ENCODE peak calls at places on chromosomes 11 and 22, in seven cellular contexts. O is neural progenitor cell; F is AG04450; M is tibial artery; P is fibroblast of mammary gland; T is activated naive CD8-positive, alpha-beta T cell treated with anti-CD3 and anti-CD28 coated beads, Interleukin-2, amount 50 U/mL, for 16 hours; U is ELR. K is an unnamed sample.

GRCh38 chr11:12864316-12865156 is 144.6 kb upstream of the RASSF10 start:
- DNase-seq in O (peak; percentile 90), F (peak; percentile 85), M (peak; percentile 23), P (no peak), T (no peak), U (peak; percentile 52), K (peak; percentile 71)

GRCh38 chr22:19723990-19724827 is 870 bp downstream of the GP1BB start:
- DNase-seq in O (peak; percentile 93), F (no peak), M (no peak), P (peak; percentile 25), T (no peak), U (no peak), K (no peak)

GRCh38 chr11:74754507-74755255 is 6.0 kb downstream of the RNF169 start:
- DNase-seq in O (no peak), F (peak; percentile 81), M (no peak), P (peak; percentile 92), T (no peak), U (peak; percentile 97), K (peak; percentile 85)

GRCh38 chr22:29716814-29717213 is 3.0 kb upstream of the CABP7 start:
- DNase-seq in O (peak; percentile 93), F (peak; percentile 45), M (no peak), P (peak; percentile 66), T (no peak), U (peak; percentile 77), K (peak; percentile 55)

GRCh38 chr22:27041745-27042144 is 384.4 kb downstream of the MIAT start:
- DNase-seq in O (no peak), F (no peak), M (peak; percentile 66), P (no peak), T (no peak), U (no peak), K (no peak)

GRCh38 chr22:36767035-36767775 is 8.7 kb downstream of the IFT27 start:
- DNase-seq in O (no peak), F (no peak), M (peak; percentile 34), P (no peak), T (no peak), U (no peak), K (no peak)

GRCh38 chr22:19578180-19579004 is 54.2 kb upstream of the CLDN5 start:
- DNase-seq in O (no peak), F (no peak), M (no peak), P (no peak), T (no peak), U (no peak), K (no peak)

GRCh38 chr11:102476812-102477211 is 24.2 kb upstream of the TMEM123 start:
- DNase-seq in O (peak; percentile 23), F (no peak), M (no peak), P (no peak), T (no peak), U (no peak), K (peak; percentile 72)

GRCh38 chr22:39983346-39983745 is 11.4 kb upstream of the FAM83F start:
- DNase-seq in O (no peak), F (no peak), M (no peak), P (no peak), T (no peak), U (no peak), K (no peak)

GRCh38 chr22:41557401-41558240 is 3.2 kb upstream of the CSDC2 start:
- DNase-seq in O (no peak), F (peak; percentile 88), M (peak; percentile 91), P (peak; percentile 89), T (no peak), U (peak; percentile 70), K (peak; percentile 72)

GRCh38 chr22:38177926-38178604 is 3.6 kb downstream of the PLA2G6 start:
- DNase-seq in O (peak; percentile 67), F (peak; percentile 53), M (peak; percentile 74), P (peak; percentile 88), T (no peak), U (peak; percentile 94), K (peak; percentile 81)

GRCh38 chr22:25551396-25551795 is 13.1 kb upstream of the GRK3 start:
- DNase-seq in O (no peak), F (no peak), M (no peak), P (no peak), T (no peak), U (no peak), K (no peak)

GRCh38 chr11:74566386-74566960 is 25.9 kb upstream of the POLD3 start:
- DNase-seq in O (no peak), F (no peak), M (no peak), P (no peak), T (no peak), U (no peak), K (no peak)

GRCh38 chr11:67648140-67648795 is 2.3 kb downstream of the ACY3 start:
- DNase-seq in O (peak; percentile 77), F (no peak), M (no peak), P (no peak), T (no peak), U (peak; percentile 32), K (peak; percentile 49)

GRCh38 chr11:35390737-35391682 is 28.3 kb downstream of the SLC1A2 start:
- DNase-seq in O (no peak), F (no peak), M (no peak), P (peak; percentile 87), T (no peak), U (peak; percentile 89), K (peak; percentile 73)

GRCh38 chr11:126317681-126318641 is 14.1 kb downstream of the DCPS start:
- DNase-seq in O (no peak), F (no peak), M (peak; percentile 85), P (peak; percentile 93), T (no peak), U (peak; percentile 58), K (peak; percentile 57)

GRCh38 chr11:57513911-57514537 is 1.5 kb downstream of the SLC43A1 start:
- DNase-seq in O (peak; percentile 63), F (no peak), M (peak; percentile 76), P (peak; percentile 35), T (no peak), U (peak; percentile 45), K (no peak)

GRCh38 chr11:113408887-113409286 is 21.3 kb downstream of the ANKK1 start:
- DNase-seq in O (no peak), F (no peak), M (no peak), P (no peak), T (no peak), U (no peak), K (no peak)

GRCh38 chr22:19880786-19881569 is 26.3 kb upstream of the GNB1L start:
- DNase-seq in O (peak; percentile 96), F (peak; percentile 87), M (peak; percentile 64), P (peak; percentile 81), T (no peak), U (peak; percentile 98), K (peak; percentile 99)

GRCh38 chr22:38424525-38425080 is 30.4 kb downstream of the KCNJ4 start:
- DNase-seq in O (no peak), F (no peak), M (no peak), P (no peak), T (no peak), U (no peak), K (no peak)

GRCh38 chr11:108597736-108598355 is 4.3 kb upstream of the EXPH5 start:
- DNase-seq in O (no peak), F (no peak), M (no peak), P (no peak), T (no peak), U (peak; percentile 19), K (no peak)

GRCh38 chr11:125256471-125257010 is 92.0 kb downstream of the PKNOX2 start:
- DNase-seq in O (no peak), F (no peak), M (no peak), P (no peak), T (no peak), U (no peak), K (no peak)

GRCh38 chr11:47259178-47259977 is 1.6 kb downstream of the NR1H3 start:
- DNase-seq in O (peak; percentile 75), F (no peak), M (no peak), P (peak; percentile 53), T (peak; percentile 25), U (peak; percentile 50), K (peak; percentile 30)

GRCh38 chr22:32480238-32480637 is 5.6 kb downstream of the FBXO7 start:
- DNase-seq in O (no peak), F (no peak), M (no peak), P (no peak), T (no peak), U (no peak), K (no peak)

GRCh38 chr22:45621836-45622600 is 49.6 kb upstream of the ATXN10 start:
- DNase-seq in O (no peak), F (no peak), M (no peak), P (no peak), T (no peak), U (no peak), K (no peak)

GRCh38 chr22:38397189-38398097 is 57.6 kb downstream of the KCNJ4 start:
- DNase-seq in O (peak; percentile 87), F (no peak), M (peak; percentile 76), P (peak; percentile 37), T (no peak), U (peak; percentile 39), K (peak; percentile 28)

GRCh38 chr11:69174841-69175240 is 19.1 kb downstream of the SMIM38 start:
- DNase-seq in O (no peak), F (no peak), M (no peak), P (no peak), T (no peak), U (no peak), K (no peak)

GRCh38 chr11:106466441-106467190 is 389.2 kb downstream of the AASDHPPT start:
- DNase-seq in O (peak; percentile 9), F (peak; percentile 81), M (no peak), P (peak; percentile 89), T (no peak), U (peak; percentile 79), K (peak; percentile 42)

GRCh38 chr11:75689861-75690641 is 21.2 kb upstream of the MAP6 start:
- DNase-seq in O (no peak), F (no peak), M (no peak), P (no peak), T (no peak), U (peak; percentile 37), K (peak; percentile 46)

GRCh38 chr11:127965947-127966668 is 621.2 kb downstream of the ETS1 start:
- DNase-seq in O (peak; percentile 8), F (no peak), M (no peak), P (peak; percentile 33), T (no peak), U (peak; percentile 2), K (no peak)

GRCh38 chr11:110091995-110092576 is 1.1 kb upstream of the ZC3H12C start:
- DNase-seq in O (peak; percentile 32), F (no peak), M (no peak), P (peak; percentile 41), T (no peak), U (peak; percentile 33), K (no peak)

GRCh38 chr11:109048098-109048497 is 373.9 kb upstream of the C11orf87 start:
- DNase-seq in O (no peak), F (no peak), M (no peak), P (no peak), T (no peak), U (no peak), K (no peak)

K was measured in HT1080.